ENCODE peak calls at places on chromosomes 4 and X, in four cellular contexts. One of them, this sample, is unnamed.

GRCh38 chrX:47380268-47380667 is 9.9 kb downstream of the ZNF157 start:
- DNase-seq in tibial artery: peak
- DNase-seq in lower lobe of right lung: peak
- DNase-seq in NCI-H1105: no peak
- DNase-seq in this sample: no peak

GRCh38 chr4:76377922-76378321 is 43.0 kb downstream of the CCDC158 start:
- DNase-seq in NCI-H1105: no peak
- DNase-seq in lower lobe of right lung: peak
- DNase-seq in tibial artery: no peak
- DNase-seq in this sample: no peak

GRCh38 chrX:145003443-145003842 is 243.9 kb upstream of the SPANXN1 start:
- DNase-seq in tibial artery: no peak
- DNase-seq in lower lobe of right lung: no peak
- DNase-seq in NCI-H1105: no peak
- DNase-seq in this sample: no peak

GRCh38 chrX:47191331-47191730 is 2.3 kb upstream of the UBA1 start:
- DNase-seq in tibial artery: peak
- DNase-seq in NCI-H1105: no peak
- DNase-seq in lower lobe of right lung: no peak
- DNase-seq in this sample: no peak

GRCh38 chr4:80423553-80424224 is 88.2 kb downstream of the CFAP299 start:
- DNase-seq in tibial artery: peak
- DNase-seq in lower lobe of right lung: no peak
- DNase-seq in NCI-H1105: no peak
- DNase-seq in this sample: peak

GRCh38 chr4:30792616-30793015 is 72.4 kb downstream of the PCDH7 start:
- DNase-seq in lower lobe of right lung: no peak
- DNase-seq in NCI-H1105: no peak
- DNase-seq in tibial artery: no peak
- DNase-seq in this sample: no peak

GRCh38 chr4:76689079-76689817 is 208.7 kb downstream of the SOWAHB start:
- DNase-seq in tibial artery: peak
- DNase-seq in lower lobe of right lung: peak
- DNase-seq in NCI-H1105: peak
- DNase-seq in this sample: no peak

GRCh38 chrX:45850775-45851433 is 650.2 kb upstream of the DIPK2B start:
- DNase-seq in tibial artery: peak
- DNase-seq in lower lobe of right lung: peak
- DNase-seq in NCI-H1105: peak
- DNase-seq in this sample: peak

GRCh38 chr4:94641702-94642560 is 115.8 kb upstream of the BMPR1B start:
- DNase-seq in lower lobe of right lung: no peak
- DNase-seq in tibial artery: no peak
- DNase-seq in NCI-H1105: no peak
- DNase-seq in this sample: no peak

GRCh38 chr4:52588771-52589591 is 70.1 kb downstream of the USP46 start:
- DNase-seq in tibial artery: no peak
- DNase-seq in NCI-H1105: no peak
- DNase-seq in lower lobe of right lung: no peak
- DNase-seq in this sample: no peak

GRCh38 chr4:176137626-176138025 is 57.8 kb downstream of the SPATA4 start:
- DNase-seq in tibial artery: no peak
- DNase-seq in lower lobe of right lung: no peak
- DNase-seq in NCI-H1105: no peak
- DNase-seq in this sample: no peak

GRCh38 chr4:94856030-94856429 is 98.3 kb downstream of the BMPR1B start:
- DNase-seq in lower lobe of right lung: no peak
- DNase-seq in NCI-H1105: no peak
- DNase-seq in tibial artery: no peak
- DNase-seq in this sample: no peak

GRCh38 chr4:14716622-14717021 is 285.7 kb upstream of the CPEB2 start:
- DNase-seq in tibial artery: no peak
- DNase-seq in lower lobe of right lung: no peak
- DNase-seq in NCI-H1105: no peak
- DNase-seq in this sample: no peak

GRCh38 chrX:153873282-153874090 is 12.5 kb downstream of the L1CAM start:
- DNase-seq in NCI-H1105: no peak
- DNase-seq in tibial artery: no peak
- DNase-seq in lower lobe of right lung: no peak
- DNase-seq in this sample: no peak